ENCODE peak calls at places on chromosome 14, in four cellular contexts. M, J, R and T are unnamed samples.

GRCh38 chr14:73749706-73750105 is 35.5 kb upstream of the PNMA1 start:
- DNase-seq in M (no peak), R (no peak), J (no peak), T (no peak)

GRCh38 chr14:36834293-36834692 is 172.6 kb downstream of the PAX9 start:
- DNase-seq in R (no peak), M (no peak), J (no peak), T (no peak)

GRCh38 chr14:89037065-89037464 is 212.6 kb downstream of the TTC8 start:
- DNase-seq in M (no peak), R (no peak), J (no peak), T (no peak)

GRCh38 chr14:65791551-65791981 is 379.0 kb downstream of the FUT8 start:
- DNase-seq in M (no peak), J (peak), R (no peak), T (no peak)

GRCh38 chr14:22314183-22314820 is 274.7 kb downstream of the DAD1 start:
- DNase-seq in M (no peak), R (no peak), J (peak), T (no peak)

GRCh38 chr14:52131640-52132320 is 62.9 kb upstream of the NID2 start:
- DNase-seq in J (peak), M (peak), R (peak), T (peak)

GRCh38 chr14:77098470-77099353 is 654 bp downstream of the CIPC start:
- DNase-seq in J (peak), R (no peak), M (peak), T (peak)

GRCh38 chr14:101918125-101918989 is 46.0 kb upstream of the DYNC1H1 start:
- DNase-seq in J (no peak), R (no peak), M (no peak), T (no peak)

GRCh38 chr14:51545396-51545795 is 106.3 kb upstream of the FRMD6 start:
- DNase-seq in M (no peak), R (no peak), J (no peak), T (no peak)

GRCh38 chr14:72679591-72680151 is 214.2 kb downstream of the DPF3 start:
- DNase-seq in R (no peak), J (no peak), M (no peak), T (peak)

GRCh38 chr14:31090872-31091764 is 64.9 kb upstream of the STRN3 start:
- DNase-seq in J (peak), M (no peak), R (no peak), T (no peak)

GRCh38 chr14:48536318-48536717 is 860.9 kb upstream of the MDGA2 start:
- DNase-seq in J (no peak), M (no peak), R (no peak), T (no peak)

GRCh38 chr14:94011795-94012194 is 14.3 kb upstream of the OTUB2 start:
- DNase-seq in M (no peak), R (no peak), J (peak), T (no peak)

GRCh38 chr14:72513994-72514659 is 379.8 kb downstream of the DPF3 start:
- DNase-seq in R (no peak), J (peak), M (peak), T (no peak)

GRCh38 chr14:104804481-104805325 is 3.8 kb downstream of the ZBTB42 start:
- DNase-seq in J (no peak), R (no peak), M (no peak), T (no peak)

GRCh38 chr14:22471545-22472121 is 117.4 kb downstream of the DAD1 start:
- DNase-seq in R (no peak), M (peak), J (peak), T (no peak)

GRCh38 chr14:105945891-105946290 is 419.5 kb downstream of the TMEM121 start:
- DNase-seq in R (peak), M (no peak), J (no peak), T (no peak)

GRCh38 chr14:90426663-90427062 is 29.8 kb downstream of the CALM1 start:
- DNase-seq in M (no peak), J (no peak), R (no peak), T (no peak)